ENCODE peak calls at places on chromosomes 16 and 17, in seven cellular contexts. P, M, I, B, V, U and J are unnamed samples.
A peak's percentile ranks its signal among the peaks of the same experiment; 100 is the strongest.

GRCh38 chr17:77098884-77099545 is 41.8 kb upstream of the SEC14L1 start:
- DNase-seq in B (peak; percentile 57), P (peak; percentile 85), I (no peak), U (no peak), V (no peak), M (no peak), J (no peak)

GRCh38 chr17:77734371-77735050 is 224.0 kb upstream of the TNRC6C start:
- DNase-seq in I (peak; percentile 4), M (no peak), B (no peak), U (no peak), V (peak; percentile 99), P (peak; percentile 16), J (no peak)

GRCh38 chr17:64084086-64084939 is 45.6 kb downstream of the ERN1 start:
- DNase-seq in I (peak; percentile 36), B (no peak), U (no peak), V (no peak), P (peak; percentile 43), M (no peak), J (peak; percentile 31)

GRCh38 chr17:77495575-77495974 is 354.8 kb downstream of the SEC14L1 start:
- DNase-seq in B (no peak), U (no peak), V (peak; percentile 36), M (no peak), I (no peak), P (no peak), J (no peak)

GRCh38 chr17:19750020-19750572 is 2.0 kb upstream of the ALDH3A1 start:
- DNase-seq in P (no peak), U (no peak), B (no peak), V (no peak), I (no peak), M (no peak), J (no peak)

GRCh38 chr17:42171831-42172230 is 9.1 kb downstream of the KCNH4 start:
- DNase-seq in M (no peak), P (no peak), B (no peak), V (no peak), U (no peak), I (no peak), J (no peak)

GRCh38 chr17:17350491-17351355 is 47.5 kb downstream of the NT5M start:
- DNase-seq in U (no peak), M (no peak), B (peak; percentile 14), P (peak; percentile 54), I (no peak), V (no peak), J (no peak)

GRCh38 chr16:61993076-61993475 is 43.2 kb downstream of the CDH8 start:
- DNase-seq in U (no peak), B (no peak), P (no peak), I (no peak), M (no peak), V (no peak), J (no peak)

GRCh38 chr17:8552582-8553320 is 77.8 kb downstream of the MYH10 start:
- DNase-seq in V (no peak), I (no peak), B (peak; percentile 20), M (no peak), P (peak; percentile 64), U (no peak), J (no peak)

DNA sequence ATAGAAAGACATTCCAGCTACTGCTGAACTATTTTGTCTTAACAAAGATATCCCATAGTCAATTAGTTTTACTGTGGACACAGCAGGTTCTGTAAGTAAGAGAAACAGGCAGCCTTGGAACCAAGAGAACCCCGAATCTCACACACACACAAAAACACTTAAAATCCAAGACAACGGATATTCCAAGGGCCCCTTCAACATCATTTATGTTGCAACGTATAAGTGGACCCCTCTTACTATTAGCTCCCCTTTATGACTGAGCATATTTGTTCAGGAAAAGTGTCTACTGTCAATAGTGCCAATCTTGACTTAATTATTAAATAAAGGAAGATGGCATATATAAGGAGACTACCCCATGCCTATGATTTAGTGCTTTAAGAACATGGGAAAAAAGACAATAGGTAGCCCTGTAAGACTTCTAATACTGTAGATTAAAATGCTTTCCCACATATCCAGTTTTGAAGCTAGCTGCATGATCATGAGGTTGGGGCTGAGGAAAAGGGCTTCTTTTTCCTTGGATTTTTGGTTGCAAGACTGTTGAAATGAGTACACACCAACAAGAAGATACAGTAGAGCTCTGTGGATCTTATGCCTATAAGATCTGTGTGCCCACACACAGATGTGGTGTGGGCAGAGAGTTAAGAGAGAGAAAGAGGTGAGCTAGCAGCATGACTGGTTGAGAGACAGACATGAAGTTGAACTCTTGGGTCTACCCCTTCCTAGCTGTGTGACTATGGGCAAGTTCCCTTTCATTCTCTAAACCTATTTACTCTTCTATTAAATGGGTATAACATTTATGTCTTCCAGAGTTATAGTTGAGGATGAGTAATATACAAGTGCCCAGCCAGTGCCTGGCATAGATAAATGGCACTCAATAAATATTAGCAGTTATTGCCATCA is 3.0 kb downstream of the MMD start:
- DNase-seq in U (no peak), M (no peak), P (no peak), V (no peak), B (no peak), I (no peak), J (no peak)
- H3K4me3 ChIP-seq in U (peak overlapping the region; percentile 94), M (peak overlapping the region; percentile 99), P (no peak overlapping the region), V (no peak overlapping the region), B (no peak overlapping the region), I (no peak overlapping the region), J (no peak overlapping the region)

DNA sequence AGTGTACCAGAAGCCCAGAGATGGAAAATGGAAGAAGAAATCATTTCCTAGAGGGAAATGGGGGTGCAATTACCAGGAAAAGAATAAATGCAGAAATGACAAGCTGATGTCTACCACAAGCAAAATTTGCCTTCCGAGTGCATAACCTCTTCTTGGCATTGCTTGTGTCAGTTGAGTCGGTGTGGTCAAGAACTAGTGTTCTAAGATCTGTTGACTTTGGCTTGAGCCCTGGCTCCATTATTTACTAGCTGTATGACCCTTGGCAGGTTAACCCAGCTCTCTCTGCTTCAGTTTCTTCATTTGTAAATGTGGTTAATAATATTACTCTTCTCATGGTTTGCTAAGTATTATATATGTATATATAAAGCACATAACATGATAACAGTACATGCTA is 273.0 kb upstream of the IRX5 start:
- DNase-seq in P (no peak), M (no peak), U (no peak), V (no peak), I (no peak), B (no peak), J (no peak)
- H2AFZ ChIP-seq in P (no peak overlapping the region), M (peak overlapping the region; percentile 60), U (no peak overlapping the region), V (no peak overlapping the region), I (no peak overlapping the region), B (no peak overlapping the region), J (no peak overlapping the region)

DNA sequence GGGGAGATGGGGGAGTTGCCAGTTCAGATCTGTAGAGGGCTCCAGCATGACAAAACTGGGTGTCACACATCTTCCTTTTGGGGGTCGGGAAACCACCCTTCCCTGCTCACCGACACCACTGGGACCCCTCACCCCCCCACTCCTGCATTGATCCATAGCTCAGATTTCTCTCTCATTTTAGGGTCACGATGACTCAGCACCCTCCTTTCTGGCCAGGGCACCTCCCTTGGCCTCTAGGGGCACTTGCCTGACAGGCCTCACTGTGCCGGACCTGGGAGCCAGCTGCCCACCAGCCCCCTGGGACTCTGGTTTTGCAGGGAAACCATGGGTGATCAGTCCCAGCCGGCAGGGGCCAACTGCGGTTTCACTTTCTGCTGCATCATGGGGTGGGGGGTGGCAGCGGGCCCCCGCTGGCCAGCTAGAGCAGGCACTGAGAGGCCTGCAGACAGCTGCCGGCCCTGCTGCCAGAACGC is 239.4 kb downstream of the MRTFB start:
- DNase-seq in V (peak; percentile 44), B (no peak), M (peak; percentile 84), U (peak; percentile 86), I (no peak), P (peak; percentile 50), J (no peak)
- H3K4me3 ChIP-seq in V (no peak overlapping the region), B (no peak overlapping the region), M (peak overlapping the region; percentile 99), U (peak overlapping the region; percentile 91), I (no peak overlapping the region), P (no peak overlapping the region), J (no peak overlapping the region)

GRCh38 chr17:76025294-76025693 is 1.8 kb downstream of the EVPL start:
- DNase-seq in I (no peak), M (no peak), U (no peak), P (no peak), V (no peak), B (no peak), J (no peak)

GRCh38 chr17:76024353-76024752 is 2.8 kb downstream of the EVPL start:
- DNase-seq in V (no peak), U (no peak), P (no peak), I (no peak), B (no peak), M (no peak), J (no peak)

GRCh38 chr17:76023900-76024237 is 3.2 kb downstream of the EVPL start:
- DNase-seq in P (no peak), I (no peak), V (no peak), M (no peak), U (no peak), B (no peak), J (no peak)

GRCh38 chr17:76027159-76027839 is at the start of gene EVPL:
- DNase-seq in B (peak; percentile 43), V (no peak), I (no peak), P (no peak), U (no peak), M (no peak), J (no peak)

DNA sequence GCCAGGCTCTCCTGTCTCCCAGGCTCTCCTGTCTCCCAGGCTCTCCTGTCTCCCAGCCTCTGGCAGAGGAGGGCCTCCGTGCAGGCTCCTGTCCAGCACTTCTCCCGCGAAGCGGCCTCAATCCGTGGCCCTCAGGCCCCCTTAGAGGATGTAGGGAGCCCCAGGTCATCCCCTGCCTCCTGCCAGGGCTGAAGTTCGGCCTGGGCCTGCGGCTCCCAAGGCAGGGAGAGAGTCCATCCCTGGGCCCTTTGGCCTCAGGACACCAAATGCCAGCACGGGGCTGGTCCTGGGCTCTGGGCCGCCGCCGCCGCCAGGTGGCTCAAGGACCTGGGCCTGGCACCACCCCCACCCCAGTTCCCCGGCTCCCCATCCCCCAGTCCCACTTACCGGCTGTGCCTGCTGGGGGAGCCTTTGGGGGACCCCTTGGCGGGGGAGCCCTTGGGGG is 370 bp downstream of the EVPL start:
- DNase-seq in P (no peak), V (no peak), I (no peak), M (no peak), B (no peak), U (no peak), J (no peak)
- H2AFZ ChIP-seq in P (no peak overlapping the region), V (no peak overlapping the region), I (no peak overlapping the region), M (no peak overlapping the region), B (no peak overlapping the region), U (no peak overlapping the region), J (no peak overlapping the region)

DNA sequence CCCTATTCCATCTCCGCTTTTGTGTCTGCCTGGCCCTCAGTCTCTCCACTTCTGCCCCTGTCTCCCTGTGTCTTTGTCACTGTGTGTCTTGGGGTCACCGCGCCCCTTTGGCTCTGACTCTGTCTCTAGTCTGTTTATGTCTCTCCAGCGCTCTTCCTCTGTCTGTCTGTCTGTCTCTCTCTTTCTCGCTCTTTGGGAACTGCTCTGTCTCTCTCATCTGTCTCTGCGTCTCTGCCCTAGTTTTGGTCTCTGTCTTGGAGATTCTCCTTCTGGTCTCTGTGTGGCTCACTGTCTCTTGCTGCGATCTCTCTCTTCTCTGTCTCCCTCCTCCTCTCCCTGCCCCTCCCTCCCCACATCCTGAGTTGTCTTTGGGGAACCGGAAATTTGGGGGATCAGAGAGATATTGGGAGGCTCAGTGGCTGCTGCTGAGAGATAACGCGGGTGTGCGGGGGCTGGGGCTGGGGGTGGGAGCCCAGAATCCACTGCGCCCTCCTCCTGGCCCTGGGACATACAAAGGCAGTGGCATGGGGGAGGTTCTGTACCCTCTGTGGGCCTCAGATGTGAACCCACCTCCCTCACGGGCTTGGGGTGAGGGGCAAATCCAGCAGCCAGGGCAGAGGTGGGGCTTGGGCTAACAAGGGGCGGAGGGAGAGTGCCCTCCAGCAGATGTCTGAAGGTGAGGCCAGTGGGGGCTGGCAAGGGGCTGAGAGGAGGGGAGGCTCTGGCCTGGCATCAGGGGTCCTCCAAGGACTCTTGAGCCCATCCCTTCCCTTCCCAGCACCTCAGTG is 24.4 kb downstream of the LAT start:
- DNase-seq in P (no peak), M (no peak), U (no peak), V (no peak), B (no peak), I (no peak), J (no peak)
- H3K4me3 ChIP-seq in P (no peak overlapping the region), M (no peak overlapping the region), U (no peak overlapping the region), V (no peak overlapping the region), B (no peak overlapping the region), I (no peak overlapping the region), J (no peak overlapping the region)